ENCODE peak calls at places on chromosomes 4 and X, in seven cellular contexts. W is fibroblast of lung, F is heart left ventricle, X is HAP-1, D is cardiac muscle cell, L is aorta, M is IMR-90. A is an unnamed sample. For H3K4me1, the result is how much of the 10 kb centered on the place peaks cover.

GRCh38 chr4:140359571-140360427 is 13.6 kb upstream of the SCOC start:
- DNase-seq in F (peak), M (peak), X (peak), L (peak), D (peak), W (peak), A (peak)

GRCh38 chr4:77358315-77358928 is 201.4 kb downstream of the CCNG2 start:
- DNase-seq in F (no peak), X (peak), W (peak), L (no peak), D (peak), M (peak), A (peak)

GRCh38 chrX:121642415-121642814 is 595.0 kb downstream of the GLUD2 start:
- DNase-seq in D (no peak), X (no peak), W (peak), M (no peak), L (no peak), F (no peak), A (peak)

GRCh38 chr4:110850461-110851447 is 227.9 kb upstream of the PITX2 start:
- DNase-seq in D (peak), F (peak), X (no peak), L (no peak), M (no peak), W (no peak), A (no peak)

GRCh38 chr4:26267087-26267486 is 53.7 kb upstream of the RBPJ start:
- DNase-seq in M (peak), F (peak), W (peak), X (no peak), L (peak), D (no peak), A (peak)

GRCh38 chrX:150848914-150849365 is 49.5 kb downstream of the CD99L2 start:
- DNase-seq in X (no peak), F (no peak), M (no peak), W (no peak), L (peak), D (no peak), A (no peak)

GRCh38 chr4:78592104-78592783 is 40.7 kb downstream of the ANXA3 start:
- DNase-seq in D (no peak), L (no peak), X (peak), W (no peak), F (no peak), M (no peak), A (peak)

GRCh38 chrX:35809816-35810215 is 11.7 kb downstream of the MAGEB16 start:
- DNase-seq in W (no peak), L (no peak), X (no peak), M (no peak), F (no peak), D (no peak), A (no peak)

GRCh38 chr4:19005211-19005610 is 983.7 kb upstream of the LCORL start:
- DNase-seq in D (peak), F (no peak), M (peak), W (peak), L (no peak), X (no peak), A (peak)

GRCh38 chr4:186904104-186904503 is 180.4 kb upstream of the FAT1 start:
- DNase-seq in L (no peak), F (no peak), M (peak), X (no peak), D (no peak), W (peak), A (peak)

GRCh38 chr4:88007304-88008132 is at the start of gene PKD2:
- DNase-seq in L (peak), W (peak), M (peak), F (peak), X (peak), D (peak), A (peak)

GRCh38 chr4:88006956-88007303 is 505 bp upstream of the PKD2 start:
- DNase-seq in L (peak), M (no peak), F (no peak), W (no peak), D (no peak), X (no peak), A (no peak)

GRCh38 chr4:88009871-88010270 is 2.4 kb downstream of the PKD2 start:
- DNase-seq in M (no peak), X (no peak), F (no peak), W (no peak), D (no peak), L (no peak), A (peak)

GRCh38 chr4:88008133-88008621 is 742 bp downstream of the PKD2 start:
- DNase-seq in D (peak), L (peak), X (peak), M (peak), W (peak), F (peak), A (peak)

DNA sequence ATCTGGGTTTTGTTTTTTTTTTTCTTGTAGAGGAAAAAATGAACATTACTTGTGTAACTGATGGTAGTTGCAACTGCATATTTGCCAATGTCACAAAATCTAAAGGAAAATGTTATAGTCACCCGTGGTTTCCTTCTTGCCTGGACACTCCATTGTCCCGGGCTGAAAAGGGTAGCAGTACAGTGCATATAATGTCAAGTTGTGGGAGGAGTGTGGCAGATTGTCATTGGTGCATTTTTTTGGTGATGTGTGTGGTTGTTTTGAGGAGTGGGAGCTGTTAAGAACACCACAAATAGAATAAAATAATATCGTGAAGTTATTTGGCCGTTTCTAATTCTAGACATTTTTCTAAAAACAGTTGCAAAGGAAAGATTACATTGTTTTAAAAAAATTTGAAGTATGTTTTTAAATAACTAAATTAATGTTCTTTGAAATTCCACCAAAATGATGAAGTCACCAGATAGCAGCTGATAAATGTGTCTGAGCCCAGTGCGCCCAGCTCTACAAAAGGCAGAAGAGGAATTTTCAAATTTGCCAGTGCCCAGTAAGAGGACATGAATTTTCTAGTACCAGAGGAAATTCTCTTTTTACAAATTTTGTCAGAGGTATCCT is 1.3 kb downstream of the PKD2 start:
- DNase-seq in L (no peak), F (no peak), X (peak), D (no peak), M (no peak), W (peak), A (peak)
- H3K4me1 ChIP-seq in L (under half), F (half or more), X (under half), D (under half), M (under half), W (under half), A (under half)

GRCh38 chr4:48042979-48043461 is 26.4 kb downstream of the NIPAL1 start:
- DNase-seq in W (no peak), L (no peak), F (no peak), X (no peak), D (no peak), M (no peak), A (no peak)
- H3K4me1 ChIP-seq in W (under half), L (under half), F (under half), X (under half), D (under half), M (under half), A (under half)

GRCh38 chr4:41060352-41061318 is 153.7 kb downstream of the APBB2 start:
- DNase-seq in F (no peak), D (no peak), M (no peak), L (no peak), W (no peak), X (no peak), A (peak)

GRCh38 chr4:41058426-41058825 is 155.9 kb downstream of the APBB2 start:
- DNase-seq in X (no peak), F (no peak), W (peak), M (peak), L (no peak), D (no peak), A (peak)

GRCh38 chr4:41064953-41065352 is 149.4 kb downstream of the APBB2 start:
- DNase-seq in F (no peak), M (no peak), W (no peak), D (no peak), L (no peak), X (no peak), A (no peak)

GRCh38 chr4:41057456-41057855 is 156.9 kb downstream of the APBB2 start:
- DNase-seq in W (peak), X (no peak), D (no peak), L (no peak), M (peak), F (no peak), A (peak)

GRCh38 chr4:41061482-41062185 is 152.7 kb downstream of the APBB2 start:
- DNase-seq in D (no peak), W (peak), M (peak), L (no peak), F (no peak), X (no peak), A (peak)
- H3K4me1 ChIP-seq in D (under half), W (under half), M (under half), L (under half), F (under half), X (under half), A (under half)

DNA sequence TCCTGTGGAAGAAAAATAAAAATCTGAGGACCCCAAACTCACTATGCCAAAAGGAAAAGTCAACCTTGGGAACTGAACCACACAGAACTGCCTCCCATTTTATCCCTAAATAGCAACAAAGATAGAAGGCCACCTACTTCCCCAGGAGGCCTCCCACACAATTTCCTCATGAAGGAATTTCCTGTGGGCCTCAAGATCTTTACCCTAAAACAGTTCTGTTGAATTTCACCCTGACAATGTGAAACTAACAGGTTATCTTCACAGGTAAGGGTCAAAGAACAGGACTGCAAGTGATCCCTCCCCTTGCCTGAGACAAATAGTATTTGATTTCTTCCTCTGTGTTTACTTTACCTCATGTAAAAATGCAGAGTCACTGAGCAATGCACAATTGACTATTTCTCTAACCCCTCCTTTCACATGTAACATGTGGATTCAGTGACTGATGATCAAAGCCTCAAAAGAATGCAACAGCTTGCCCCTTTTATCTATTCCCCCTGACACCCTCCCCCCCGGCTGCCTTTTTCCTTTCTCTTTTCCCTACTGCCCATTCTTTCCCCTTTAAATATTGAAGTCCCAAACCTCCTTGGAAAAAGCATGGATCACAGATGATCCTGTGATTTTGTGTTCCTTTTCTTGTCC is 33.3 kb downstream of the MEPE start:
- DNase-seq in L (no peak), W (peak), X (peak), F (no peak), D (no peak), M (peak), A (peak)
- H3K4me1 ChIP-seq in L (under half), W (under half), X (under half), F (under half), D (under half), M (under half), A (under half)

DNA sequence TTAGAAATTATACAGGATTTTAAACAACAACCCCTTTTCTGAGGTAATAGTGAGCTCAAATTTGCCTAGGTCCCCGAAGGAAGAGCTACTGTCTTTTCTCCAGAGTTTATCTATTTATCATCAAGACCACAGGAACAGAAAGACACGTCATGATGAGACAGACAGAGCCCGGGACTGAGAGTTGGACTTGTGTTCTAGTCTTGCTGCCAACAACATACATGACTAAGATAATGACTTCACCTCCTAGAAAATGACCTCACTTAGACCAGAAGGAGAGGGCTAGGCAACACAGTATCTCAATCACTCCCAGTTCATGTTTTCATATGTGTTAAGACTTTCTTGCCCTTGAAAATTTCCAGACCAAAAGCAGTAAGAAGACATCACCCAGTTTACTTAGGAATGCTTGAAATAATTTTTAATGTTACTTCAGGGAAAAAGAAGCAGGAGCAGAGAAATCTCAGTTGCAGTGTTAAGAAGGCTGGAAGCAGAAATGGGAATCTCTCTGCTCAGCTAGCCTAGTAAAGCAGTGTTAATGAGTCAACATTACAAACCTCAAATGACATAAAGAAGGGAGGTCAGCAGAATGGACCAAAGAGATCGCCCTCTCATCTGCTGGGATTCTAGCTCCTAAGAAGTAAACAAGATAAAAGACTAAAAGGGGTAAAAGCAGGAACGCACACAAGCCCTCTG is 24.9 kb downstream of the PDGFC start:
- DNase-seq in D (no peak), F (no peak), M (peak), L (no peak), X (no peak), W (peak), A (peak)
- H3K4me1 ChIP-seq in D (under half), F (half or more), M (under half), L (under half), X (half or more), W (under half), A (half or more)